ENCODE peak calls at places on chromosomes 5 and 9, in ten cellular contexts. A, L, W, Y, P, Q, M, Z, F and I are unnamed samples.

GRCh38 chr5:139633295-139634027 is 14.7 kb upstream of the CXXC5 start:
- DNase-seq in A (peak; percentile 71), L (peak; percentile 80), W (peak; percentile 69), Y (peak; percentile 82), P (peak; percentile 67), Q (peak; percentile 78), M (peak; percentile 76), Z (peak; percentile 75), F (peak; percentile 56), I (peak; percentile 63)

GRCh38 chr5:169433221-169433651 is 132.3 kb upstream of the SLIT3 start:
- DNase-seq in A (no peak), L (no peak), W (no peak), Y (peak; percentile 16), P (peak; percentile 91), Q (no peak), M (no peak), Z (no peak), F (no peak), I (no peak)

GRCh38 chr5:160293901-160294561 is 18.3 kb downstream of the CCNJL start:
- DNase-seq in A (no peak), L (no peak), W (no peak), Y (peak; percentile 18), P (no peak), Q (peak; percentile 94), M (no peak), Z (peak; percentile 32), F (no peak), I (no peak)

GRCh38 chr9:73434826-73435225 is 283.2 kb downstream of the ANXA1 start:
- DNase-seq in A (no peak), L (no peak), W (no peak), Y (no peak), P (no peak), Q (no peak), M (no peak), Z (no peak), F (no peak), I (no peak)

GRCh38 chr5:111360173-111360572 is 136.0 kb downstream of the CAMK4 start:
- DNase-seq in A (no peak), L (no peak), W (no peak), Y (no peak), P (no peak), Q (no peak), M (no peak), Z (no peak), F (no peak), I (no peak)

GRCh38 chr5:98630621-98631020 is 142.8 kb upstream of the RGMB start:
- DNase-seq in A (no peak), L (no peak), W (no peak), Y (no peak), P (peak; percentile 34), Q (no peak), M (no peak), Z (no peak), F (no peak), I (no peak)

GRCh38 chr5:141260458-141261237 is 15.5 kb downstream of the PCDHB15 start:
- DNase-seq in A (no peak), L (no peak), W (no peak), Y (peak; percentile 12), P (no peak), Q (no peak), M (no peak), Z (peak; percentile 29), F (no peak), I (no peak)

GRCh38 chr5:39555788-39556187 is 131.0 kb upstream of the DAB2 start:
- DNase-seq in A (no peak), L (no peak), W (no peak), Y (no peak), P (no peak), Q (no peak), M (no peak), Z (no peak), F (no peak), I (no peak)

DNA sequence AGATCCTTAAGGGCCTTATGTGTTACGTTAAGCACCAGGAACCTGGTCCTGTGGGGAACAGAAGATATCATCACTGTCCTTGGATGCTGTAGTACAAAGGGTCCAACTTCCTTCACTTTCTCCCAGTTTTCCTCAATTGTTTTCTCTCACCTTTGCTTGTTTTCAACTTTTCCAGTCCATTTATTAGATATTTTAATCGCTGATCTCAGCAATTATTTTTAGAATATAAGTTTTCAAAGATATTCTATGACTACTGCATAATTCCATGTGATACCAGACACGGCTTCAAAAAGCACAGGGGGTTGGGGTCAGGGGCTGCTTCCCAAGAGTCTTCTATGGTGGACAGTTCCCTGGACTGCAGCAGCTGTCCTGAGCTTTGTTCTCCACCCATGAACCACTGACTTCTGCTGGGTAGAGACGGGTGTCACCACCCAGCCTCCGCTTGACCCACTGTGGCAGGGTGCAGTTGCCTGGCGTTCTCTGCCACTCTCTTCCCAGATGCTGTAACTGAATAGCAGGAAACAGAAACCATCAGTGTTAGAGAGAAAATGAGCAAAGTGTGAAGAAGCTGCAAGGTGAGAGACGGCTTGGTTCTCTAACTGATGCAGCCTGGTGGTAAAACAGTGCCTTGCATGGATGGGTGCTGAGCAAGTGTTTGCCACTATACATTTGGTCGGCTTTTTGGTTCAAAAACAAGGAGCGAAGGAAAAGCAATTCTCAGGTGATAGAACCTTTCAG is 383.0 kb downstream of the RAB3C start:
- DNase-seq in A (no peak), L (no peak), W (no peak), Y (no peak), P (no peak), Q (no peak), M (no peak), Z (no peak), F (no peak), I (no peak)
- TF ChIP-seq CTCF in A (no peak), L (no peak), W (no peak), Y (no peak), P (no peak), Q (no peak), M (no peak), Z (no peak), F (no peak), I (no peak)

GRCh38 chr9:36912620-36913019 is 121.4 kb downstream of the PAX5 start:
- DNase-seq in A (no peak), L (no peak), W (no peak), Y (no peak), P (no peak), Q (no peak), M (no peak), Z (no peak), F (no peak), I (no peak)

GRCh38 chr9:36914212-36914577 is 119.9 kb downstream of the PAX5 start:
- DNase-seq in A (no peak), L (no peak), W (no peak), Y (no peak), P (no peak), Q (no peak), M (no peak), Z (no peak), F (no peak), I (no peak)

GRCh38 chr9:36911601-36912412 is 122.3 kb downstream of the PAX5 start:
- DNase-seq in A (no peak), L (no peak), W (no peak), Y (no peak), P (no peak), Q (no peak), M (no peak), Z (no peak), F (no peak), I (no peak)

GRCh38 chr9:36911037-36911436 is 123.0 kb downstream of the PAX5 start:
- DNase-seq in A (no peak), L (no peak), W (no peak), Y (no peak), P (no peak), Q (no peak), M (no peak), Z (no peak), F (no peak), I (no peak)

GRCh38 chr9:36913393-36914211 is 120.5 kb downstream of the PAX5 start:
- DNase-seq in A (peak; percentile 46), L (no peak), W (no peak), Y (no peak), P (no peak), Q (no peak), M (no peak), Z (no peak), F (no peak), I (no peak)
- TF ChIP-seq CTCF in A (no peak), L (peak; percentile 20), W (no peak), Y (peak; percentile 15), P (no peak), Q (no peak), M (no peak), Z (no peak), F (no peak), I (no peak)

DNA sequence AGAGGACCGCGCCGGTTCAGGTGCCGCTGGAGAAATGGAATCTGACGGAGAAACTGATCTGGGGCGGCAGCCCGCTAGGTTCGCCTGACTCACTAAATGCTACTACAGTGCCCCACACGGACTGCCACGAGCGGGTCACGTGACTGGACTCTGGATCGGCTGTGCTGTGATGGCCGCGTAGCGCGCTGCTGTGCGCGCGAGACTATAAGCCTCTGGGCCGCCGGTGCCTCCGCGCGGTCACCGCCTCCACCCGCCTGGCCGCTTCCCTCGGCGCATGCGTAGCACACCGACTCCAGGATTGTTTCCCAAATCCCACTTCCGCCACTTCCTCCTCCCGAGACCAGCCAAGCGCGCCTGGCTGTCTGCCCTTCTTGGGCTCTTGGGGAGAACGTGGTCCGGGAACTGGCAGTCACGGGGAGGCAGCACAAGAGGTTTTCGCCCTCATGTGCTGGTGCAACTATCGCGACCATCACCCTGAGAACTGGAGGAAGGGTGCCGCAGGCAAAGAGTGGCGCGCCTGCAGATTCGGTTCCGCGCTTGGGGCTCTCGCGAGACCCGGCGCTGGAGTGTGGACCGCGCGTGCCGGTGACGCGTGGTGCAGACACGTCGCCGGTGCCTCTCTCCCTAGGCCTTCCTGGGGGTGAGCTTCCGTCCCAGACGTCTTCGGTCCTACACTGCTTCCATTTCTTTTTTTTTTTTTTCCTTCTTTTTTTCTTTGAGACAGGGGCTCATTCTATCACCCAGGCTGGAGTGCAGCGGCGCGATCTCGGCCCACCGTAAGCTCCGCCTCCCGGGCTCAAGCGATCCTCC is 35.8 kb upstream of the GLDC start:
- DNase-seq in A (peak; percentile 94), L (peak; percentile 93), W (peak; percentile 95), Y (peak; percentile 98), P (peak; percentile 96), Q (peak; percentile 98), M (peak; percentile 92), Z (peak; percentile 98), F (peak; percentile 98), I (peak; percentile 85)
- TF ChIP-seq CTCF in A (no peak), L (no peak), W (no peak), Y (no peak), P (no peak), Q (no peak), M (no peak), Z (no peak), F (no peak), I (no peak)

DNA sequence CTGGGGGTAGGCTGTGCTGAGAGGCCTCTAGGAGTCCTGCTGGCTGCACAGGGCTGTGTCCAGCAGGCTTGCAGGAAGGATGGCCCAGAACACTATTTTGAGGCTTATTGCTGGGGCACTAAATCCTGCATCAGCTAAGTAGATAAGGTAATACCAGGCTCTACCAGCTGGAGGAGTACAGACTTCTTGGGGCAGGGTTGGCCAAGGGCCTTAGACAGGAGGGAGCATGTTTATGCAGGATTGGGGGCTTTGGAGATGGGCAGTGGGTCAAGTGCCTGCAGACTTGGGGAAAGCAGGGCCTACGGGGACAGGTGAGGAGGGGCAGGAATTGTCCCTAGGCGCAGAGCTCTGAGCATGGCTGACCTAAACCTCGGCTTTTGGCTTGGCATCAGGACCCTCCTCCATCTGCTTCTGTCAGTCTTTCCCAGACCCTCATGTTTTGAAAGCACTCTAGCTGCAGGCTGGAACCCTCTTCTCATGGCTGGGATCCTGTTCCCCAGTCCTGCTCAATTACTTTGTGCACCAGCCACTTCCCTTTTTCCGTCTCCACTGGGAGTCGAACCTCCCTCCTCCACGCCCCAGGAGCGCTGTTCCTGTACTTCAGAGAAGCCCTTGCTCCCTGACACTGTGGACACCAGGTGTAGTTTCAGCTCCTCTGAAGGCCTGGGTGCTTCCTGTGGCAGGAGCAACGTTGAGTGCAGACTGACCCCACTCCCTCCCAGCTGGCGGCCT is 61.0 kb upstream of the SPTLC1 start:
- DNase-seq in A (no peak), L (no peak), W (no peak), Y (peak; percentile 17), P (peak; percentile 4), Q (no peak), M (no peak), Z (no peak), F (no peak), I (no peak)
- TF ChIP-seq CTCF in A (no peak), L (no peak), W (no peak), Y (peak; percentile 38), P (peak; percentile 38), Q (no peak), M (no peak), Z (peak; percentile 32), F (peak; percentile 16), I (no peak)